ENCODE peak calls at places on chromosomes 7 and 10, in six cellular contexts. F is left ventricle myocardium inferior; K is GM04504; A is stimulated activated CD4-positive, alpha-beta T cell treated with anti-CD3 and anti-CD28 coated beads, Interleukin-2, amount 100 ng/mL, for 48 hours; R is NCI-H1105 treated with DMSO at 0.1 percent for 48 hours; G is iPS-NIHi11. N is an unnamed sample.

GRCh38 chr7:23966941-23967340 is 256.9 kb downstream of the STK31 start:
- DNase-seq in K (no peak), A (no peak), G (no peak), R (no peak), F (no peak), N (no peak)

GRCh38 chr10:84270708-84271107 is 25.9 kb downstream of the RGR start:
- DNase-seq in F (no peak), G (no peak), K (no peak), A (no peak), R (peak), N (no peak)

GRCh38 chr7:27157717-27158431 is 1.4 kb upstream of the HOXA7 start:
- DNase-seq in K (no peak), A (no peak), F (no peak), R (no peak), G (no peak), N (no peak)

GRCh38 chr7:49855281-49855980 is 82.0 kb downstream of the VWC2 start:
- DNase-seq in R (no peak), F (no peak), A (no peak), K (no peak), G (peak), N (peak)

GRCh38 chr10:51311232-51311631 is 236.9 kb downstream of the PRKG1 start:
- DNase-seq in K (no peak), A (no peak), R (no peak), G (no peak), F (no peak), N (no peak)

GRCh38 chr10:78255214-78255613 is 221.6 kb downstream of the RPS24 start:
- DNase-seq in G (no peak), F (no peak), K (no peak), A (no peak), R (no peak), N (no peak)

GRCh38 chr7:35548291-35548690 is 146.6 kb downstream of the HERPUD2 start:
- DNase-seq in A (no peak), G (no peak), R (no peak), F (no peak), K (no peak), N (no peak)

GRCh38 chr7:70346844-70347462 is 748.7 kb downstream of the AUTS2 start:
- DNase-seq in G (no peak), F (no peak), A (no peak), R (no peak), K (no peak), N (no peak)

GRCh38 chr7:142815099-142815498 is 39.8 kb upstream of the EPHB6 start:
- DNase-seq in F (no peak), R (no peak), A (no peak), G (no peak), K (no peak), N (no peak)

GRCh38 chr7:112858838-112859237 is 68.6 kb upstream of the TMEM168 start:
- DNase-seq in R (no peak), G (no peak), A (no peak), F (no peak), K (no peak), N (no peak)